ENCODE peak calls at places on chromosomes 6 and 20, in four cellular contexts. U is K562, S is H1, D is GM12878. M is an unnamed sample.

GRCh38 chr6:15437090-15437489 is 191.2 kb downstream of the JARID2 start:
- DNase-seq in U (no peak), S (no peak), D (no peak), M (no peak)

GRCh38 chr20:57061058-57061900 is 205.2 kb downstream of the BMP7 start:
- DNase-seq in U (peak), S (peak), D (no peak), M (peak)

GRCh38 chr6:132751828-132752227 is 5.9 kb downstream of the VNN2 start:
- DNase-seq in U (no peak), S (no peak), D (no peak), M (no peak)

GRCh38 chr20:5122861-5123260 is 3.1 kb upstream of the PCNA start:
- DNase-seq in U (peak), S (no peak), D (no peak), M (no peak)

GRCh38 chr6:85602100-85602499 is 8.4 kb upstream of the SNX14 start:
- DNase-seq in U (no peak), S (no peak), D (no peak), M (no peak)

GRCh38 chr20:63009044-63009961 is 2.5 kb upstream of the BHLHE23 start:
- DNase-seq in U (peak), S (peak), D (peak), M (peak)

GRCh38 chr6:166751051-166751595 is 124.1 kb upstream of the RPS6KA2 start:
- DNase-seq in U (no peak), S (no peak), D (no peak), M (peak)

GRCh38 chr6:34462561-34462971 is 3.3 kb upstream of the PACSIN1 start:
- DNase-seq in U (peak), S (peak), D (no peak), M (peak)

GRCh38 chr6:13302291-13302690 is 26.0 kb downstream of the TBC1D7 start:
- DNase-seq in U (no peak), S (peak), D (no peak), M (no peak)

GRCh38 chr20:56117350-56117749 is 112.0 kb upstream of the CBLN4 start:
- DNase-seq in U (no peak), S (no peak), D (no peak), M (no peak)

GRCh38 chr6:75220365-75220764 is 14.5 kb upstream of the COL12A1 start:
- DNase-seq in U (no peak), S (no peak), D (no peak), M (no peak)

GRCh38 chr6:119215309-119215708 is 134.3 kb downstream of the MAN1A1 start:
- DNase-seq in U (no peak), S (no peak), D (no peak), M (no peak)

GRCh38 chr6:88519227-88520019 is 353.3 kb upstream of the CNR1 start:
- DNase-seq in U (no peak), S (no peak), D (no peak), M (no peak)

GRCh38 chr6:99736302-99736701 is 129.7 kb downstream of the PRDM13 start:
- DNase-seq in U (no peak), S (no peak), D (no peak), M (no peak)

GRCh38 chr20:10761232-10761631 is 87.4 kb upstream of the JAG1 start:
- DNase-seq in U (no peak), S (no peak), D (no peak), M (no peak)

GRCh38 chr20:20480689-20481088 is 112.8 kb downstream of the INSM1 start:
- DNase-seq in U (no peak), S (no peak), D (no peak), M (no peak)

GRCh38 chr20:1417273-1417672 is 24.4 kb upstream of the FKBP1A start:
- DNase-seq in U (no peak), S (no peak), D (no peak), M (no peak)

GRCh38 chr20:33178726-33179125 is 10.8 kb downstream of the BPIFA2 start:
- DNase-seq in U (no peak), S (no peak), D (no peak), M (no peak)

GRCh38 chr6:158752613-158753012 is 66.6 kb downstream of the EZR start:
- DNase-seq in U (no peak), S (no peak), D (no peak), M (peak)

GRCh38 chr6:162468326-162468725 is 259.2 kb downstream of the PRKN start:
- DNase-seq in U (no peak), S (no peak), D (no peak), M (no peak)

DNA sequence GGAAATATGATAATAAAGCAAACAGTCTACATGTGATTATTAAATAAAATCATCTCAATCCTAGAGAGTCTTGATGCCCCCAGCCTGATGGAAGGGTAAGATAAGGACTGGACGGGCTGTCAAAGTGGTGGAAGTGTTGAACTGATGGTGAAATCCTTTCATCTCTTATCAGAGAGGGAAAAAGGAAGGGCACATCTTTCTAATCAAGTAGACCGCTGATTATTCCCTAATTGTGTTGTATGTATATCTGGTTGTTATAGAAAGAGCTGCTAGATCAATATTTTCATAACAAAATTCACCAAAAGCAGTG is 184.5 kb downstream of the PDE7B start:
- DNase-seq in U (no peak), S (no peak), D (no peak), M (no peak)
- TF ChIP-seq EP300 in U (no peak), S (no peak), D (no peak), M (no peak)

GRCh38 chr6:24985313-24985712 is 49.6 kb upstream of the RIPOR2 start:
- DNase-seq in U (no peak), S (no peak), D (no peak), M (no peak)

GRCh38 chr6:24982231-24982630 is 46.5 kb upstream of the RIPOR2 start:
- DNase-seq in U (no peak), S (no peak), D (no peak), M (no peak)

GRCh38 chr6:24980507-24981384 is 45.0 kb upstream of the RIPOR2 start:
- DNase-seq in U (no peak), S (peak), D (no peak), M (no peak)

GRCh38 chr6:24981385-24981758 is 45.6 kb upstream of the RIPOR2 start:
- DNase-seq in U (no peak), S (peak), D (no peak), M (no peak)
- TF ChIP-seq NRF1 in U (no peak), S (no peak), D (no peak), M (no peak)

GRCh38 chr6:7051780-7052440 is 55.9 kb upstream of the RREB1 start:
- DNase-seq in U (no peak), S (no peak), D (no peak), M (peak)
- TF ChIP-seq GABPA in U (no peak), S (no peak), D (no peak), M (no peak)

DNA sequence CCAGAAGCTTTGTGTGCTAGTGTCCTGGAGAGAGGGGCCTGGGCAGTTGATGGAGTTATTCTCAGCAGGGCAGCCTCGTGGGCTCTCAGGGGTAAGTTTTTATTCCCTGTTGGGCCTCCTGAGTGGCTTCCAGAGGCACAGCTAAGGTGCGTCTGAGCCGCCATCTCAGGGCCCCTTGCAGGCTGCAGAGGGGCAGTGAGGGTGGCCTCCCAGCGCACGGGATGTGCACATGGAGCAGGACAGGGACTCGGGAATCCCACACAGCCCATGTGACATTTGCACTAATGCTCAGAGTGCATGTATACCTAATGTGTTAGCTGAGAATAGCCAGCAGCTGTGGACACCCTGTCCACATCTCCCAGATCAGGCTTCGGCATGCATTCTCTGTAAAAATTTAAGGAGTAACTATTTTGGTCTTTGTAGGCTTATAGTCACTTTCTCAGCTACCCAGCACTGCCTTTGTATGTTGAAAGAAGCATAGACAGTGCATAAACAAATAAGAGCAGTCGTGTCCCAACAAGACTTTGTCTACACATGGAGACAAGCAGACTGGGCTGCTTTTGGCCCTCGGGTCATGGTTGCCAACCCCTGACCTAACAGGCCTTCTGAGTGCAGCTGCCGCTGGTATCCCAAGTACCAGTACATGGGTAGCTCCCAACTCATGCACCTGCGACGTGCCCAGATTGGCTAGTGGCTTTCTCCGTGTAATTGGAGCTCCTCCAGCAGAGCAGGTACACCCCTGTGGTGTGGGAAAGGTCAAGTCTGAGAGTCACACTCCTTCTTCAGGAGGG is 18.6 kb upstream of the CST9L start:
- DNase-seq in U (no peak), S (peak), D (no peak), M (no peak)
- TF ChIP-seq EP300 in U (no peak), S (no peak), D (no peak), M (no peak)

GRCh38 chr20:25295386-25296093 is 47.7 kb downstream of the PYGB start:
- DNase-seq in U (no peak), S (no peak), D (no peak), M (peak)
- TF ChIP-seq NRF1 in U (no peak), S (no peak), D (no peak), M (no peak)

GRCh38 chr6:41428995-41429417 is 93.6 kb downstream of the NCR2 start:
- DNase-seq in U (no peak), S (no peak), D (no peak), M (no peak)

GRCh38 chr6:41426888-41427641 is 91.7 kb downstream of the NCR2 start:
- DNase-seq in U (no peak), S (peak), D (no peak), M (no peak)

GRCh38 chr6:41429506-41430504 is 94.4 kb downstream of the NCR2 start:
- DNase-seq in U (no peak), S (no peak), D (no peak), M (no peak)

GRCh38 chr6:41427642-41428401 is 92.4 kb downstream of the NCR2 start:
- DNase-seq in U (no peak), S (peak), D (no peak), M (peak)

GRCh38 chr6:41428402-41428994 is 93.1 kb downstream of the NCR2 start:
- DNase-seq in U (no peak), S (no peak), D (no peak), M (no peak)
- TF ChIP-seq GABPA in U (no peak), S (no peak), D (no peak), M (no peak)

GRCh38 chr6:160967833-160968232 is 23.7 kb upstream of the MAP3K4 start:
- DNase-seq in U (no peak), S (no peak), D (no peak), M (no peak)
- TF ChIP-seq EP300 in U (no peak), S (no peak), D (no peak), M (no peak)

DNA sequence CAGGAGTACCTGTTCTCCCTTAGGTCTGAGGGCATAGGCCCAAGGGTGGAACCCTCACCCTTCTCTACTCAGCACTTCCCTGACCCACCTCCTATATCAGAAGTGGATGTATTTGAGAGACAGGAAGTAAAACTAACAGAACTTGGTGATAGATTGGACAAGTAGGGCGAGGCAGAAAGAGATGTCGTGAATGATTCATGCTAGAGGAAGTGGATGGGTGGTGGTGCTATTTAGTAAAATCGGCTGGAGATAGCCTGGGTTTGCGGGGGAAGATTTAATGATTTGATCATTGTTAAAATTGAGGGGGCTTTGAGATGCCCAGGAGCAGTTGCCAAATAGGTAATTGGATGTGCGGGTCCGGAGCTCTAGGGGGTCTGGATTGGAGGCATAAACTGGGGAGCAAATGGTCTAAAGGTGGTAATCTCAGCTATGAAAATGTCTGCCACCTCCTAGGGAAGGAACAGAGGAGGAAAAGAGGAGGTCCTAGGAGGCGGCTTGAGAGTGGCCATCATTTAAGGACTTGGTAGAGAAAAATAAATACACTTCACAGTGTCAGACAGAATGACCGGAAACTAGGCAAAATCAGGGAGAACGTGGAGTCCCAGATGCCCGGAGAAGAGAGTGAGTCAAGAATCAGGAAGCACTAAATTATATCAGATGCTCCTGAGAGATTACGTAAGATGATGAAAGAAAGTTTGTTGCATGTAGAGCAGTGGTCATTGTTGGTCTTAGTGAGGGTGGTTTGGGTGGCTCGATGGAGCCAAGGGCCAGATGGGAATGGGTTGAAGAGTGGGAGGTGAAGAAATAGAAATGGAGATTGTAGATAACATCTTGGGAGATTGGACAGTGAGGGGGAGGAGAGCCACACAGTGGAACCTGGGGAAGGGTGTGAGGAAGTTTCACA is 142.0 kb downstream of the CEP57L1 start:
- DNase-seq in U (peak), S (no peak), D (no peak), M (no peak)
- TF ChIP-seq NRF1 in U (no peak), S (no peak), D (no peak), M (no peak)

M was measured in SK-N-SH.